ENCODE peak calls at places on chromosomes 11 and 22, in nine cellular contexts. X, J, E, S, B, U, O, H and N are unnamed samples.

GRCh38 chr11:108093128-108093904 is 28.1 kb upstream of the ACAT1 start:
- DNase-seq in X (peak; percentile 78), J (no peak), E (no peak), S (no peak), B (no peak), U (no peak), O (no peak), H (no peak), N (no peak)

GRCh38 chr11:34775417-34775888 is 140.7 kb downstream of the APIP start:
- DNase-seq in X (no peak), J (no peak), E (no peak), S (no peak), B (no peak), U (no peak), O (no peak), H (no peak), N (no peak)

GRCh38 chr11:97537407-97538150 is 1147.8 kb downstream of the JRKL start:
- DNase-seq in X (no peak), J (no peak), E (peak; percentile 33), S (no peak), B (no peak), U (no peak), O (no peak), H (no peak), N (no peak)

GRCh38 chr11:22690245-22690644 is 23.8 kb downstream of the GAS2 start:
- DNase-seq in X (no peak), J (no peak), E (no peak), S (no peak), B (no peak), U (no peak), O (no peak), H (no peak), N (no peak)

GRCh38 chr11:77147668-77148321 is 19.7 kb downstream of the MYO7A start:
- DNase-seq in X (no peak), J (no peak), E (peak; percentile 68), S (peak; percentile 20), B (no peak), U (no peak), O (no peak), H (no peak), N (no peak)

GRCh38 chr11:7020183-7020917 is at the start of the genes NLRP14 and ZNF214:
- DNase-seq in X (peak; percentile 91), J (peak; percentile 82), E (peak; percentile 97), S (peak; percentile 98), B (no peak), U (no peak), O (no peak), H (peak; percentile 86), N (peak; percentile 70)

GRCh38 chr11:34655335-34656008 is 34.6 kb downstream of the EHF start:
- DNase-seq in X (peak; percentile 96), J (no peak), E (no peak), S (no peak), B (no peak), U (no peak), O (no peak), H (no peak), N (no peak)

GRCh38 chr11:20671856-20672546 is 2.6 kb downstream of the NELL1 start:
- DNase-seq in X (no peak), J (no peak), E (no peak), S (peak; percentile 44), B (no peak), U (no peak), O (no peak), H (no peak), N (no peak)

GRCh38 chr22:24953294-24954113 is 988 bp downstream of the KIAA1671 start:
- DNase-seq in X (no peak), J (no peak), E (peak; percentile 83), S (peak; percentile 19), B (no peak), U (no peak), O (no peak), H (no peak), N (no peak)

GRCh38 chr11:132853886-132854285 is 678.4 kb downstream of the OPCML start:
- DNase-seq in X (no peak), J (no peak), E (no peak), S (no peak), B (no peak), U (no peak), O (no peak), H (no peak), N (no peak)

GRCh38 chr11:15485432-15485831 is 370.7 kb downstream of the INSC start:
- DNase-seq in X (no peak), J (no peak), E (no peak), S (no peak), B (no peak), U (no peak), O (no peak), H (no peak), N (no peak)

GRCh38 chr11:27303903-27304302 is 59.1 kb downstream of the CCDC34 start:
- DNase-seq in X (no peak), J (no peak), E (no peak), S (no peak), B (no peak), U (no peak), O (no peak), H (no peak), N (no peak)

GRCh38 chr11:93733474-93733873 is 7.8 kb downstream of the TAF1D start:
- DNase-seq in X (no peak), J (no peak), E (no peak), S (no peak), B (no peak), U (no peak), O (no peak), H (no peak), N (no peak)

GRCh38 chr22:35749808-35750207 is 32.1 kb downstream of the APOL5 start:
- DNase-seq in X (no peak), J (no peak), E (no peak), S (no peak), B (no peak), U (no peak), O (no peak), H (no peak), N (no peak)

GRCh38 chr22:32206774-32207758 is 2.2 kb upstream of the RFPL2 start:
- DNase-seq in X (peak; percentile 20), J (peak; percentile 64), E (no peak), S (peak; percentile 53), B (no peak), U (no peak), O (peak; percentile 30), H (peak; percentile 43), N (no peak)

GRCh38 chr22:39958916-39959639 is 1.1 kb upstream of the TMA7B start:
- DNase-seq in X (no peak), J (no peak), E (no peak), S (no peak), B (no peak), U (no peak), O (no peak), H (no peak), N (no peak)

GRCh38 chr11:104624021-104624420 is 274.2 kb downstream of the CASP12 start:
- DNase-seq in X (peak; percentile 28), J (peak; percentile 20), E (no peak), S (no peak), B (no peak), U (no peak), O (no peak), H (no peak), N (no peak)